ENCODE peak calls at places on chromosomes 6 and 20, in four cellular contexts. A, D, T and K are unnamed samples.

GRCh38 chr6:33406161-33406560 is 4.7 kb upstream of the PHF1 start:
- DNase-seq in A (no peak), T (no peak), D (no peak), K (no peak)

GRCh38 chr6:137717074-137718073 is 149.7 kb upstream of the TNFAIP3 start:
- DNase-seq in A (no peak), T (no peak), D (no peak), K (peak)

GRCh38 chr20:46010491-46011405 is 2.0 kb downstream of the MMP9 start:
- DNase-seq in T (peak), A (no peak), D (no peak), K (no peak)

GRCh38 chr6:43699564-43700186 is 12.1 kb upstream of the MRPS18A start:
- DNase-seq in D (peak), A (no peak), T (no peak), K (no peak)

GRCh38 chr6:155880905-155881304 is 425.3 kb upstream of the NOX3 start:
- DNase-seq in D (no peak), A (no peak), T (no peak), K (no peak)

GRCh38 chr6:4885534-4885933 is 109.3 kb downstream of the CDYL start:
- DNase-seq in D (no peak), T (no peak), A (no peak), K (no peak)

GRCh38 chr6:73003302-73003701 is 222.0 kb downstream of the KHDC1L start:
- DNase-seq in T (no peak), D (no peak), A (no peak), K (no peak)

GRCh38 chr6:168370310-168370991 is 50.9 kb upstream of the DACT2 start:
- DNase-seq in T (peak), D (peak), A (peak), K (peak)

GRCh38 chr6:156804402-156804801 is 27.2 kb downstream of the ARID1B start:
- DNase-seq in D (no peak), A (no peak), T (no peak), K (no peak)

GRCh38 chr6:125950293-125950692 is 6.3 kb upstream of the HINT3 start:
- DNase-seq in A (peak), D (no peak), T (no peak), K (no peak)

DNA sequence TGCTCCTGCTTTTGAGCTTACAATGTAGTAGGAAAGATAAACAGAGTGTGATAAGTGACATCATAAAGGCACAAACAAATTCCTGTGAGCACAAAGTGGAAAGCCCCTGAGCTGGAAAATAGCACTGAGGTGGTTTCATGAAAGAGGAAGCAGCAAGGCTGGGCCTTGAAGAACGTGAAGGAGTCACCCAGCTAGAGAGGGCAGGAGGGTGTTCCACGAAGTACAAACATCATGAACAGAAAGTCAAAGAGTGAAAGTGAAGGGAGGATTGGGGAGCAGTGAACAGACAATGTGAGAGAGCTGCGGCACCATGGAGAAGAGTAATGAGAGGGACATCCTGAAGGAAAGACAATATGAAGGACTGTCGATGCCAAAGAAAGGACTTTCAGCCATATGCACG is 543.6 kb downstream of the CD83 start:
- DNase-seq in A (no peak), T (no peak), D (no peak), K (no peak)
- TF ChIP-seq JUND in A (peak), T (no peak), D (no peak), K (no peak)

GRCh38 chr6:134295953-134296553 is 21.9 kb downstream of the SGK1 start:
- DNase-seq in D (peak), A (peak), T (no peak), K (peak)
- TF ChIP-seq JUND in D (no peak), A (peak), T (peak), K (no peak)

GRCh38 chr6:148288566-148288965 is 54.1 kb upstream of the SASH1 start:
- DNase-seq in T (no peak), A (no peak), D (no peak), K (no peak)
- TF ChIP-seq JUND in T (no peak), A (no peak), D (no peak), K (no peak)

DNA sequence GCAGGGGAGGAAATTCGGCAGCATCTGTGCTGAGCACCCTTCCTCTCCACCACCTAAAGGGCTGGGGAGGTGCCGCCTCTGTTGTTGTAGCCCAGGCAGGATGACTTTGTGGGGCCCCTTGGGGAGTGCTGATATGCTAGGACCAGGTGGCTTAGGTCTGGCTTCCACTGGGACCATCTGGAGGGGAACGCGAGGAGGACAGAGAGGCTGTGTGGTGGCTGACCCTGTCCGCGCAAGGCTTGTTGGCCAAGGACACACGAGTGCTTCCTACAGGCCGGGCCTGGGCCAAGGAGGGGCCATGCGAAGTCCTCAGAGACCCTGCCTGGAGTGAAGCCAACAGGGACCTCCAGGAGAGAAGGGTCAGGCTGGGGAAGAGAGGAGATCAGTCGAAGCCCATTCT is 9.9 kb upstream of the RPS6KA2 start:
- DNase-seq in A (no peak), T (no peak), D (no peak), K (no peak)
- TF ChIP-seq JUND in A (no peak), T (no peak), D (no peak), K (no peak)

DNA sequence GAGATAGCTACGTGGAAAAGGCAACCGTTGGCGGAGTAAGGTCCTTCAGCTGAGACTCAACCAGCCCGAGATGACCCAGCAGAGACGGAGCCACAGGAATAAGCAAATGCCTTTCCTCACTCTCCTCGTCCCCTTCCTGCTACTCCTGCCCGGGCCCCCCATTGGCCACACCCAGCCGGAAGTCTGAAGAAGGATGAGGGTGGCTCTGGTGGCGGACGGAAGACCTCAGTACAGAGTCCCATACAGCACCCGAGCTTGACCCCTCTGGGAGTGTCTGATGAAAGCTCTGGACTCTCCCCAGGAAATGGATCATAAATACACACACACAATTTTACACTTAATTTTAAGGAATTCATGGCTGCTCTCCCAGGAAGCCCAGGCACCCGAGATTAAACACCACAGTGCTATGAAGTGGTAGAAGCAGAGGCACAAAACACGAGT is 125.5 kb downstream of the BANF2 start:
- DNase-seq in T (no peak), A (peak), D (peak), K (no peak)
- TF ChIP-seq JUND in T (no peak), A (no peak), D (no peak), K (no peak)

DNA sequence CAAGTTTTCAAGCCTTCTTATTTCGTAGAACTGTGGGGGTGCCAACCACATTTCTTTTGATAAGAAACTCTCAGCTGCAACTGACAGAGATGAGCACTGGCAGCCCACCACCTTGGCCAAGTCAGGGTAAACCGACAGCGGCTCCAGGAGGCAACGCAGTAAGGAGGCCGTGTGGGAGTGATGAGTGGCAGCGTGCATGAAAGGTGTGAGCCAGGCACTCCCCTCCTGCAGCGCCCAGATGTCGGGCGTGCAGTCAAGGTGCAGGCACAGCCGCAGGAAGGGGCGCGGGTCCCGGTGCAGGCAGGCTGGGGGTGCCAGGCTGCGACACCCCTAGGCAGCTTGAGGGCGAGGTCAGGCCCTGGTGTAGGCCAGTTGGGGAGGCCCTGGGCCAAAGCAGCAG is 49.3 kb upstream of the HDAC2 start:
- DNase-seq in D (no peak), A (no peak), T (no peak), K (no peak)
- TF ChIP-seq JUND in D (no peak), A (no peak), T (no peak), K (no peak)